ENCODE peak calls at places on chromosomes 2 and 18, in seven cellular contexts. Q is EL, T is endothelial cell, M is AG09319, U is right atrium auricular region, Y is lower lobe of right lung, N is ACHN. K is an unnamed sample.

GRCh38 chr18:8848541-8848940 is 143.2 kb downstream of the MTCL1 start:
- DNase-seq in Q (no peak), T (no peak), M (no peak), U (no peak), Y (no peak), N (no peak), K (no peak)

GRCh38 chr2:207044380-207044779 is 105.1 kb downstream of the CPO start:
- DNase-seq in Q (no peak), T (no peak), M (no peak), U (no peak), Y (no peak), N (no peak), K (no peak)

GRCh38 chr2:204407209-204408070 is 137.8 kb upstream of the PARD3B start:
- DNase-seq in Q (peak), T (no peak), M (no peak), U (no peak), Y (no peak), N (no peak), K (no peak)

GRCh38 chr2:26035110-26035728 is 1.3 kb downstream of the RAB10 start:
- DNase-seq in Q (peak), T (no peak), M (no peak), U (peak), Y (no peak), N (peak), K (no peak)

GRCh38 chr2:166126014-166126639 is 1.7 kb downstream of the SCN1A start:
- DNase-seq in Q (no peak), T (no peak), M (no peak), U (no peak), Y (peak), N (no peak), K (no peak)

GRCh38 chr18:53795061-53795460 is 429.4 kb downstream of the MBD2 start:
- DNase-seq in Q (no peak), T (no peak), M (no peak), U (no peak), Y (no peak), N (no peak), K (no peak)

GRCh38 chr18:3177902-3178687 is 41.7 kb downstream of the MYOM1 start:
- DNase-seq in Q (no peak), T (no peak), M (no peak), U (peak), Y (peak), N (no peak), K (no peak)

GRCh38 chr2:239163306-239164070 is 237.3 kb downstream of the HDAC4 start:
- DNase-seq in Q (no peak), T (no peak), M (no peak), U (no peak), Y (peak), N (no peak), K (no peak)

GRCh38 chr2:135030826-135031225 is 16.4 kb downstream of the MAP3K19 start:
- DNase-seq in Q (peak), T (peak), M (peak), U (no peak), Y (no peak), N (peak), K (no peak)

GRCh38 chr2:216082805-216083204 is 1.1 kb downstream of the TMEM169 start:
- DNase-seq in Q (no peak), T (no peak), M (no peak), U (no peak), Y (peak), N (no peak), K (no peak)

GRCh38 chr2:41934323-41935003 is 113.4 kb upstream of the PKDCC start:
- DNase-seq in Q (no peak), T (no peak), M (no peak), U (no peak), Y (no peak), N (no peak), K (no peak)

GRCh38 chr2:40507429-40507828 is 55.5 kb upstream of the SLC8A1 start:
- DNase-seq in Q (no peak), T (no peak), M (no peak), U (no peak), Y (no peak), N (no peak), K (no peak)

GRCh38 chr2:218405365-218406208 is 5.9 kb downstream of the CTDSP1 start:
- DNase-seq in Q (no peak), T (peak), M (no peak), U (no peak), Y (peak), N (peak), K (no peak)

GRCh38 chr2:29226808-29227207 is 111.6 kb downstream of the CLIP4 start:
- DNase-seq in Q (no peak), T (no peak), M (no peak), U (no peak), Y (no peak), N (no peak), K (no peak)

GRCh38 chr2:230582851-230583283 is 129.8 kb upstream of the CAB39 start:
- DNase-seq in Q (peak), T (no peak), M (no peak), U (no peak), Y (no peak), N (no peak), K (no peak)

GRCh38 chr18:34321075-34321474 is 96.4 kb upstream of the NOL4 start:
- DNase-seq in Q (no peak), T (no peak), M (no peak), U (no peak), Y (no peak), N (no peak), K (no peak)

GRCh38 chr2:241948901-241949735 is 79.6 kb downstream of the RTP5 start:
- DNase-seq in Q (no peak), T (no peak), M (no peak), U (no peak), Y (no peak), N (no peak), K (no peak)

GRCh38 chr18:30597202-30597601 is 445.3 kb downstream of the DSC3 start:
- DNase-seq in Q (no peak), T (no peak), M (no peak), U (no peak), Y (no peak), N (no peak), K (no peak)

GRCh38 chr2:70706026-70706795 is 61.8 kb downstream of the ADD2 start:
- DNase-seq in Q (no peak), T (no peak), M (no peak), U (peak), Y (no peak), N (no peak), K (no peak)

GRCh38 chr2:175207741-175208438 is 26.4 kb upstream of the ATP5MC3 start:
- DNase-seq in Q (no peak), T (no peak), M (no peak), U (peak), Y (no peak), N (no peak), K (no peak)

GRCh38 chr2:26495705-26496271 is 17.9 kb upstream of the OTOF start:
- DNase-seq in Q (no peak), T (peak), M (no peak), U (no peak), Y (no peak), N (peak), K (peak)

GRCh38 chr2:162768646-162769045 is 69.9 kb downstream of the KCNH7 start:
- DNase-seq in Q (no peak), T (no peak), M (no peak), U (no peak), Y (no peak), N (no peak), K (no peak)

GRCh38 chr2:217434183-217434620 is 568.6 kb downstream of the TNS1 start:
- DNase-seq in Q (peak), T (peak), M (peak), U (peak), Y (peak), N (peak), K (peak)

GRCh38 chr2:70161069-70161534 is 29.7 kb downstream of the C2orf42 start:
- DNase-seq in Q (no peak), T (no peak), M (no peak), U (no peak), Y (no peak), N (no peak), K (no peak)

GRCh38 chr18:8785855-8786765 is 80.8 kb downstream of the MTCL1 start:
- DNase-seq in Q (no peak), T (no peak), M (no peak), U (no peak), Y (no peak), N (no peak), K (no peak)